ENCODE peak calls at places on chromosomes 4 and X, in eight cellular contexts. O is adrenal gland, N is RWPE1, E is tibial artery, M is chondrocyte, V is neural crest cell, Y is upper lobe of right lung, P is GM10248. X is an unnamed sample.

GRCh38 chr4:153241970-153242847 is 38.0 kb downstream of the TRIM2 start:
- DNase-seq in O (no peak), N (no peak), E (no peak), M (no peak), V (no peak), Y (no peak), P (no peak), X (no peak)

GRCh38 chr4:128854433-128854832 is 44.9 kb downstream of the JADE1 start:
- DNase-seq in O (no peak), N (no peak), E (no peak), M (no peak), V (no peak), Y (no peak), P (peak; percentile 35), X (peak; percentile 34)

GRCh38 chr4:184514121-184514988 is 40.0 kb upstream of the IRF2 start:
- DNase-seq in O (peak; percentile 85), N (peak; percentile 64), E (peak; percentile 76), M (no peak), V (no peak), Y (peak; percentile 70), P (peak; percentile 89), X (peak; percentile 88)

GRCh38 chr4:148214529-148215166 is 227.6 kb downstream of the NR3C2 start:
- DNase-seq in O (peak; percentile 81), N (no peak), E (peak; percentile 82), M (no peak), V (no peak), Y (no peak), P (no peak), X (no peak)

GRCh38 chr4:165974647-165975335 is 101.8 kb downstream of the TLL1 start:
- DNase-seq in O (no peak), N (no peak), E (no peak), M (no peak), V (no peak), Y (no peak), P (no peak), X (no peak)

GRCh38 chrX:115344885-115345653 is 55.6 kb downstream of the LUZP4 start:
- DNase-seq in O (peak; percentile 93), N (peak; percentile 73), E (peak; percentile 94), M (peak; percentile 97), V (no peak), Y (peak; percentile 87), P (no peak), X (no peak)

GRCh38 chrX:13689519-13690211 is 737 bp downstream of the RAB9A start:
- DNase-seq in O (no peak), N (no peak), E (no peak), M (no peak), V (no peak), Y (no peak), P (no peak), X (no peak)

GRCh38 chrX:70454441-70455365 is 10.1 kb downstream of the DLG3 start:
- DNase-seq in O (peak; percentile 87), N (peak; percentile 89), E (peak; percentile 78), M (no peak), V (peak; percentile 71), Y (peak; percentile 91), P (peak; percentile 63), X (peak; percentile 84)

DNA sequence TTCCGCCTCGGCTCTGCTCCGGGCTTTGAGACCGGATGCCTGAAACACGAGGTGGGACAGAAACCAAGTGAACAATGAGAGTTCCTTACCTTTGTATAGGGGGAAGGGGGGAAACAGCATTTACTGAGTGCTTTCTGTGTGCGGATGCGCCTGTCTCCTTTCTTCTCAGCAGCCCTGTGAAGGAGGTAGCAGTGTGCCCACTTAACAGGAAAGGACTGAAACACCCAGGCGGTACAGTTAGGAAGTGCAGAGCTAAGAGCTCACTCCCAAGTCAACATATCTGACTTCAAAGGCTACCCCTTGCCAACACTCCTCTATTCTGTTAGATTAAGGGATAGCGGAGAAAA is 43.1 kb upstream of the TMSB15B start:
- DNase-seq in O (no peak), N (peak; percentile 5), E (no peak), M (no peak), V (no peak), Y (no peak), P (peak; percentile 23), X (no peak)
- TF ChIP-seq CTCF in O (no peak), N (no peak), E (peak; percentile 37), M (peak; percentile 64), V (peak; percentile 55), Y (peak; percentile 35), P (no peak), X (peak; percentile 36)

DNA sequence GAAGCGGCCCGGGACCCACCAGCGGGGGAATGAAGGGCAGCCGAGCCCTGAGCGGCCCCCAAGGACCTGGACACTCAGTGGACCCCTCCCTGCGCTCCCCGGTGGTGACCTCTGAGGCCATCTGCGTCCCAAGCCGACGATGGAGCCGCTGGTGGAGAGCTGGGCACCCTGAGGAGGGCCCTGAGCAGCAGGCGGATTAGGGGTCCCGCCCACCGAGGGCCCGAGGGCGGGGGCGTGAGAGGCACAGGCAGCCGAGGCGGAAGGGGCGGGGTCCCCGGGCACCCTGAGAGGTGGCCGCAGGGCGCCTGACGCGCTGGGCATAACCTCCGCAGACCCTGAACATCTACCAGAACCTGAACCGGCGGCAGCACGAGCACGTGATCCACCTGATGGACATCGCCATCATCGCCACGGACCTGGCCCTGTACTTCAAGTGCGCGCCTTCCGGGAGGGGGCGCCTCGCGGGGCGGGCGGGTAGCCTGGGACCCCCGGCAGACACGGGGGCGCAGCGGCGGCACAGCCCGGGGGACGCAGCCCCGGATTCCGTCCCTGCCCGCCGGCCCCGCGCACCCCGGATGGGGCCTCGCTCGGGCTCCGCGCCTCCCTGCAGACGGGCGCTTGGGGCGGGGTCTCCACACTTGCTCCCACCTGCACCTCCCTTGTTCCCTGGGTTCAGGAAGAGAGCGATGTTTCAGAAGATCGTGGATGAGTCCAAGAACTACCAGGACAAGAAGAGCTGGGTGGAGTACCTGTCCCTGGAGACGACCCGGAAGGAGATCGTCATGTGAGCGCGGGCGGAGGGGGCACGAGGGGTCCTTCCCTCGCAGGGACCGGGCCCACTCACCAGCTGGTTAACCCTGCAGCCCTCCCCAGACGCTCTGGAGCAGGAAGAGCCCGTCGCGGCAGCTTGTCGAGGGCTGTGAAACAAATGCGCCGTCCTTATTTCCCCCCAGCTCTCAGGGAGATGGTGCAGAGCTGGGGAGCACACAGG is 10.3 kb downstream of the ATP5ME start:
- DNase-seq in O (peak; percentile 66), N (no peak), E (no peak), M (peak; percentile 90), V (no peak), Y (peak; percentile 89), P (peak; percentile 81), X (peak; percentile 89)
- TF ChIP-seq CTCF in O (no peak), N (no peak), E (no peak), M (peak; percentile 54), V (no peak), Y (peak; percentile 8), P (peak; percentile 16), X (no peak)

DNA sequence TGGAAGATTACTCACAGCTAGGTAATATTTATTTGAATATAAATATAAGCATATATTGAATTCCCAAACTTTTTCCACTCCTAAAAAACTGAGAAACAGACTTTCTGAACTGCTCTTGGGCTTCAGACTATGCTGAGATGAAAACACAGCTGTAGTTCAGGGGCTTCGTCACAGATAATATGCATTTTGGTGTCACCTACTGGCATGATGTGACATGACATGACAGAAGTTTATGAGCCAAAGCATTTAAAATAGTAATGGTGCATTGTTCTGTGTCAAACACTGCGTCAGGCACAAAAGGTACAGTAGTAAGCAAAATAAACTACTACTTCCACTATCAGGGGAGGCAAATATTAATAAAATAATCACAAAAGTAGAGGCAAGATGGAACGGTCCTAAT is 171.3 kb downstream of the BTC start:
- DNase-seq in O (no peak), N (no peak), E (no peak), M (no peak), V (no peak), Y (no peak), P (peak; percentile 10), X (peak; percentile 33)
- TF ChIP-seq CTCF in O (no peak), N (peak; percentile 36), E (no peak), M (peak; percentile 78), V (peak; percentile 68), Y (peak; percentile 46), P (peak; percentile 39), X (peak; percentile 62)

GRCh38 chr4:159360549-159360948 is 257.7 kb downstream of the RAPGEF2 start:
- DNase-seq in O (no peak), N (peak; percentile 59), E (no peak), M (no peak), V (no peak), Y (no peak), P (no peak), X (no peak)
- TF ChIP-seq CTCF in O (no peak), N (no peak), E (no peak), M (no peak), V (no peak), Y (no peak), P (no peak), X (no peak)

GRCh38 chr4:84582988-84583870 is at the start of gene CDS1:
- DNase-seq in O (peak; percentile 58), N (peak; percentile 49), E (peak; percentile 63), M (peak; percentile 88), V (peak; percentile 16), Y (peak; percentile 93), P (peak; percentile 12), X (no peak)

GRCh38 chr4:84582302-84582987 is 482 bp upstream of the CDS1 start:
- DNase-seq in O (peak; percentile 96), N (peak; percentile 95), E (peak; percentile 88), M (peak; percentile 91), V (peak; percentile 80), Y (peak; percentile 98), P (peak; percentile 66), X (peak; percentile 88)

GRCh38 chr4:84573738-84574720 is 8.9 kb upstream of the CDS1 start:
- DNase-seq in O (no peak), N (no peak), E (no peak), M (no peak), V (no peak), Y (no peak), P (no peak), X (peak; percentile 35)

GRCh38 chr4:84579410-84579791 is 3.5 kb upstream of the CDS1 start:
- DNase-seq in O (no peak), N (no peak), E (no peak), M (no peak), V (no peak), Y (no peak), P (no peak), X (no peak)

GRCh38 chr4:84578540-84579409 is 4.2 kb upstream of the CDS1 start:
- DNase-seq in O (peak; percentile 55), N (peak; percentile 33), E (no peak), M (no peak), V (no peak), Y (no peak), P (no peak), X (peak; percentile 37)
- TF ChIP-seq CTCF in O (peak; percentile 35), N (peak; percentile 82), E (no peak), M (peak; percentile 82), V (peak; percentile 62), Y (peak; percentile 51), P (peak; percentile 32), X (peak; percentile 54)